ENCODE peak calls at places on chromosomes 7 and 10, in nine cellular contexts. A is activated T-helper 1 cell treated with anti-CD3 and anti-CD28 coated beads, Interleukin-12 subunit alpha, Interleukin-12 subunit beta, Interleukin-2, Interleukin-4 antibody, amounts not matched to agents 30 ng/mL and 10 ng/mL and 1 ng/mL, durations not matched to agents 14 hours and 24 hours and 36 hours; O is NCI-H446; Z is stimulated activated CD8-positive, alpha-beta memory T cell treated with anti-CD3 and anti-CD28 coated beads, Interleukin-4, amount 100 ng/mL, for 24 hours; X is activated effector memory CD4-positive, alpha-beta T cell treated with anti-CD3 and anti-CD28 coated beads, Interleukin-2, amount 50 U/mL, for 16 hours; V is WERI-Rb-1; I is epithelial cell of esophagus; K is activated CD4-positive, CD25-positive, alpha-beta regulatory T cell; Q is activated CD4-positive, alpha-beta T cell treated with anti-CD3 and anti-CD28 coated beads for 24 hours. P is an unnamed sample.

GRCh38 chr10:119396008-119396708 is 146.4 kb downstream of the RGS10 start:
- DNase-seq in I (no peak), Z (no peak), V (no peak), X (no peak), O (no peak), K (no peak), Q (no peak), A (no peak), P (no peak)

GRCh38 chr7:16918288-16918895 is 36.6 kb upstream of the AGR3 start:
- DNase-seq in X (no peak), K (no peak), I (peak; percentile 50), Q (no peak), Z (no peak), A (no peak), O (peak; percentile 39), V (no peak), P (peak; percentile 52)

GRCh38 chr7:7640221-7641128 is at the start of gene UMAD1:
- DNase-seq in X (peak; percentile 99), A (peak; percentile 98), O (peak; percentile 98), K (peak; percentile 88), Z (peak; percentile 96), I (peak; percentile 100), Q (peak; percentile 93), V (peak; percentile 99), P (peak; percentile 99)

GRCh38 chr7:30433082-30433481 is 45.5 kb downstream of the NOD1 start:
- DNase-seq in Z (no peak), O (peak; percentile 74), I (no peak), A (no peak), V (no peak), K (no peak), X (no peak), Q (no peak), P (peak; percentile 71)

GRCh38 chr7:133987582-133987981 is 139.6 kb upstream of the LRGUK start:
- DNase-seq in O (no peak), I (no peak), K (no peak), Q (no peak), A (no peak), V (no peak), Z (no peak), X (no peak), P (no peak)

GRCh38 chr10:93072225-93072712 is 1.4 kb upstream of the CYP26A1 start:
- DNase-seq in O (no peak), Z (no peak), Q (no peak), A (no peak), I (no peak), V (no peak), K (no peak), X (no peak), P (no peak)

GRCh38 chr10:80612261-80612660 is 74.6 kb downstream of the SH2D4B start:
- DNase-seq in Z (no peak), A (no peak), O (no peak), I (peak; percentile 47), Q (no peak), V (no peak), K (no peak), X (no peak), P (no peak)

GRCh38 chr10:92846-93245 is 42.4 kb upstream of the ZMYND11 start:
- DNase-seq in I (peak; percentile 74), Z (no peak), A (no peak), Q (no peak), K (no peak), V (no peak), X (no peak), O (no peak), P (peak; percentile 37)

GRCh38 chr7:45975847-45976484 is 54.9 kb upstream of the IGFBP3 start:
- DNase-seq in A (no peak), O (no peak), K (no peak), X (no peak), Q (no peak), Z (no peak), V (no peak), I (no peak), P (no peak)

GRCh38 chr7:148824864-148825263 is 59.2 kb downstream of the EZH2 start:
- DNase-seq in Z (no peak), K (no peak), A (no peak), X (no peak), I (no peak), V (no peak), O (no peak), Q (no peak), P (no peak)

GRCh38 chr10:102564209-102564834 is 60.5 kb downstream of the SUFU start:
- DNase-seq in Q (no peak), K (no peak), V (no peak), A (no peak), X (no peak), Z (no peak), O (no peak), I (no peak), P (no peak)

GRCh38 chr7:22979861-22980260 is 34.1 kb downstream of the HYCC1 start:
- DNase-seq in O (no peak), I (no peak), A (no peak), K (no peak), X (no peak), Q (no peak), Z (no peak), V (no peak), P (peak; percentile 9)

GRCh38 chr10:81600185-81600584 is 274.8 kb upstream of the NRG3 start:
- DNase-seq in V (no peak), K (no peak), I (peak; percentile 77), A (no peak), X (no peak), Q (no peak), O (no peak), Z (no peak), P (peak; percentile 83)

GRCh38 chr10:53284615-53285182 is 512.1 kb upstream of the MBL2 start:
- DNase-seq in Q (no peak), V (no peak), A (no peak), O (no peak), Z (no peak), K (no peak), I (peak; percentile 14), X (no peak), P (peak; percentile 18)

GRCh38 chr10:3779146-3779707 is 5.8 kb downstream of the KLF6 start:
- DNase-seq in I (peak; percentile 52), A (no peak), V (no peak), X (no peak), O (no peak), K (no peak), Z (no peak), Q (no peak), P (peak; percentile 57)

GRCh38 chr7:94394399-94395140 is at the start of gene COL1A2:
- DNase-seq in I (peak; percentile 25), A (peak; percentile 19), X (no peak), V (no peak), O (no peak), Q (no peak), Z (no peak), K (no peak), P (peak; percentile 13)

GRCh38 chr7:73431041-73431835 is 2.3 kb upstream of the FZD9 start:
- DNase-seq in Z (no peak), A (no peak), I (no peak), V (no peak), Q (no peak), O (no peak), X (no peak), K (no peak), P (no peak)

GRCh38 chr10:101495324-101495925 is 92.6 kb downstream of the POLL start:
- DNase-seq in K (no peak), V (peak; percentile 19), I (peak; percentile 29), Z (no peak), Q (no peak), X (no peak), O (no peak), A (no peak), P (peak; percentile 9)

GRCh38 chr10:74255800-74256422 is 104.9 kb downstream of the ADK start:
- DNase-seq in I (peak; percentile 30), Q (no peak), A (no peak), X (no peak), K (no peak), O (no peak), Z (no peak), V (peak; percentile 22), P (no peak)

GRCh38 chr10:98536551-98536950 is 89.8 kb upstream of the HPS1 start:
- DNase-seq in I (peak; percentile 54), A (no peak), X (no peak), O (no peak), K (no peak), Z (no peak), V (no peak), Q (no peak), P (peak; percentile 6)

GRCh38 chr10:30034433-30035137 is 24.8 kb downstream of the JCAD start:
- DNase-seq in X (no peak), I (no peak), V (no peak), A (no peak), Q (no peak), Z (no peak), O (no peak), K (no peak), P (no peak)

GRCh38 chr7:123548406-123548805 is 9.2 kb downstream of the NDUFA5 start:
- DNase-seq in V (no peak), Q (no peak), X (no peak), O (no peak), K (no peak), I (no peak), A (no peak), Z (no peak), P (no peak)

GRCh38 chr7:140559410-140559809 is 80.1 kb upstream of the MKRN1 start:
- DNase-seq in I (peak; percentile 48), Q (no peak), X (no peak), K (no peak), Z (no peak), V (no peak), O (no peak), A (no peak), P (peak; percentile 35)

GRCh38 chr7:468141-468540 is 51.5 kb downstream of the PDGFA start:
- DNase-seq in O (no peak), Q (no peak), V (no peak), A (no peak), Z (no peak), K (no peak), I (no peak), X (no peak), P (no peak)

GRCh38 chr10:127612-128432 is 7.4 kb upstream of the ZMYND11 start:
- DNase-seq in V (no peak), A (no peak), I (no peak), K (no peak), X (no peak), Z (no peak), O (no peak), Q (no peak), P (no peak)